ENCODE peak calls at places on chromosome 15, in six cellular contexts. Y is upper lobe of left lung, Z is K562, C is HepG2, T is A549, D is GM12878. F is an unnamed sample. For H3K4me1, the result is how much of the 10 kb centered on the place peaks cover.

GRCh38 chr15:72184165-72184811 is 13.3 kb downstream of the GRAMD2A start:
- ATAC-seq in Y (peak), Z (peak), C (peak), T (peak), D (no peak), F (peak)

GRCh38 chr15:33654859-33655258 is 313.4 kb upstream of the CHRM5 start:
- ATAC-seq in Y (no peak), Z (no peak), C (no peak), T (peak), D (no peak), F (no peak)

GRCh38 chr15:59413577-59413976 is 24.4 kb upstream of the FAM81A start:
- ATAC-seq in Y (no peak), Z (no peak), C (no peak), T (no peak), D (no peak), F (no peak)

GRCh38 chr15:84034831-84035753 is 200.5 kb upstream of the GOLGA6L4 start:
- ATAC-seq in Y (no peak), Z (peak), C (peak), T (peak), D (peak), F (no peak)

GRCh38 chr15:31255732-31256384 is 70.8 kb upstream of the KLF13 start:
- ATAC-seq in Y (no peak), Z (no peak), C (no peak), T (no peak), D (peak), F (no peak)

GRCh38 chr15:73951591-73951990 is 25.3 kb downstream of the LOXL1 start:
- ATAC-seq in Y (no peak), Z (no peak), C (peak), T (peak), D (no peak), F (no peak)

GRCh38 chr15:63283126-63283525 is 5.7 kb downstream of the APH1B start:
- ATAC-seq in Y (no peak), Z (peak), C (no peak), T (no peak), D (no peak), F (no peak)

GRCh38 chr15:74826911-74827310 is 484 bp downstream of the CPLX3 start:
- ATAC-seq in Y (no peak), Z (no peak), C (no peak), T (no peak), D (no peak), F (no peak)

GRCh38 chr15:70095387-70096214 is 2.1 kb downstream of the TLE3 start:
- ATAC-seq in Y (no peak), Z (peak), C (no peak), T (no peak), D (peak), F (no peak)

GRCh38 chr15:74505837-74506514 is 35.0 kb upstream of the ARID3B start:
- ATAC-seq in Y (no peak), Z (no peak), C (no peak), T (no peak), D (no peak), F (no peak)

GRCh38 chr15:52492132-52492531 is 36.5 kb downstream of the MYO5A start:
- ATAC-seq in Y (no peak), Z (no peak), C (no peak), T (no peak), D (no peak), F (no peak)

GRCh38 chr15:73794501-73795133 is 41.5 kb upstream of the INSYN1 start:
- ATAC-seq in Y (no peak), Z (peak), C (no peak), T (peak), D (no peak), F (no peak)

GRCh38 chr15:61227269-61228024 is 1.7 kb downstream of the RORA start:
- ATAC-seq in Y (no peak), Z (no peak), C (no peak), T (peak), D (no peak), F (peak)

GRCh38 chr15:45128971-45129639 is 574 bp downstream of the DUOXA1 start:
- ATAC-seq in Y (peak), Z (no peak), C (no peak), T (no peak), D (no peak), F (peak)

GRCh38 chr15:100732359-100733055 is 130.1 kb downstream of the ASB7 start:
- ATAC-seq in Y (no peak), Z (no peak), C (no peak), T (peak), D (no peak), F (no peak)

GRCh38 chr15:88918738-88919137 is 5.6 kb upstream of the MFGE8 start:
- ATAC-seq in Y (peak), Z (peak), C (no peak), T (peak), D (peak), F (peak)

GRCh38 chr15:81795899-81796298 is 249.9 kb downstream of the MEX3B start:
- ATAC-seq in Y (no peak), Z (no peak), C (no peak), T (no peak), D (no peak), F (no peak)

GRCh38 chr15:72491768-72492167 is 17.6 kb downstream of the ARIH1 start:
- ATAC-seq in Y (no peak), Z (peak), C (no peak), T (peak), D (peak), F (no peak)

GRCh38 chr15:68285243-68285980 is 7.9 kb downstream of the FEM1B start:
- ATAC-seq in Y (no peak), Z (no peak), C (peak), T (no peak), D (no peak), F (no peak)

GRCh38 chr15:53256457-53256856 is 466.3 kb upstream of the ONECUT1 start:
- ATAC-seq in Y (no peak), Z (no peak), C (no peak), T (no peak), D (no peak), F (no peak)

GRCh38 chr15:98746375-98746679 is 98.0 kb downstream of the IGF1R start:
- ATAC-seq in Y (no peak), Z (no peak), C (no peak), T (peak), D (no peak), F (no peak)

GRCh38 chr15:58506787-58507671 is 75.2 kb downstream of the LIPC start:
- ATAC-seq in Y (no peak), Z (peak), C (no peak), T (peak), D (no peak), F (no peak)

GRCh38 chr15:72532991-72533601 is 59.0 kb downstream of the ARIH1 start:
- ATAC-seq in Y (no peak), Z (peak), C (peak), T (peak), D (peak), F (no peak)

GRCh38 chr15:51649659-51650521 is 27.3 kb upstream of the DMXL2 start:
- ATAC-seq in Y (no peak), Z (peak), C (peak), T (peak), D (peak), F (no peak)

GRCh38 chr15:101710806-101711205 is 13.5 kb downstream of the TARS3 start:
- ATAC-seq in Y (no peak), Z (no peak), C (no peak), T (peak), D (no peak), F (no peak)

GRCh38 chr15:34367128-34368081 is at the start of gene LPCAT4:
- ATAC-seq in Y (peak), Z (peak), C (peak), T (peak), D (peak), F (peak)

GRCh38 chr15:77386626-77387025 is 33.3 kb downstream of the PEAK1 start:
- ATAC-seq in Y (no peak), Z (no peak), C (no peak), T (no peak), D (no peak), F (no peak)

GRCh38 chr15:32844118-32844711 is 126.4 kb downstream of the GREM1 start:
- ATAC-seq in Y (no peak), Z (peak), C (no peak), T (peak), D (peak), F (no peak)

GRCh38 chr15:40323953-40324937 is 753 bp downstream of the INAFM2 start:
- ATAC-seq in Y (no peak), Z (no peak), C (no peak), T (no peak), D (no peak), F (peak)

GRCh38 chr15:101540480-101541239 is 51.2 kb upstream of the PCSK6 start:
- ATAC-seq in Y (no peak), Z (peak), C (peak), T (peak), D (peak), F (peak)

GRCh38 chr15:90268415-90268814 is 2.9 kb downstream of the NGRN start:
- ATAC-seq in Y (no peak), Z (no peak), C (no peak), T (no peak), D (no peak), F (no peak)

GRCh38 chr15:90266485-90266884 is 1.0 kb downstream of the NGRN start:
- ATAC-seq in Y (no peak), Z (no peak), C (no peak), T (no peak), D (no peak), F (no peak)

GRCh38 chr15:90264649-90265048 is 823 bp upstream of the NGRN start:
- ATAC-seq in Y (no peak), Z (no peak), C (peak), T (peak), D (peak), F (no peak)

GRCh38 chr15:90266061-90266431 is 574 bp downstream of the NGRN start:
- ATAC-seq in Y (peak), Z (peak), C (peak), T (peak), D (peak), F (peak)

GRCh38 chr15:90265271-90266060 is at the start of gene NGRN:
- ATAC-seq in Y (peak), Z (peak), C (peak), T (peak), D (peak), F (peak)
- TF ChIP-seq EP300 in Y (no peak), Z (no peak), C (no peak), T (no peak), D (no peak), F (no peak)

GRCh38 chr15:92818658-92819311 is 81.3 kb upstream of the CHD2 start:
- ATAC-seq in Y (no peak), Z (peak), C (no peak), T (peak), D (no peak), F (no peak)
- H3K4me1 ChIP-seq in Y (under half), Z (under half), C (half or more), T (under half), D (under half), F (under half)

DNA sequence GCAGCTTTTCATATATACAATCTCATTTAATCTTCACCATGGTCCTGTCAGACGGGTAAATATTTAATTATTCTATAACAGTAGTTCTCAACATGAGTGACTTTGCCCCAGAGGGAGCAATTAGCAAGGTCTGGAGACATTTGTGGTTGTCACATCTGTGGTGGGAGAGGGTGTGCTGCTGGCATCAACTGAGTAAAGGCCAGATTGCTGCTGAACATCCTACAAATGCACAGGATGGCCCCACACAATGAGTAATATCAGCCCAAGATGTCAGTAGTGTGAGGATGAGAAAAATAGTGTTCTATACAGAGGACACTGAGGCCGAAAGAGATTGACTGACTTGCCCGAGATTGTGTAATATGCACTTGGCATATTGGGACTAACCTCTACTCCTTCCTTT is 156.0 kb downstream of the AGBL1 start:
- ATAC-seq in Y (no peak), Z (no peak), C (no peak), T (no peak), D (peak), F (no peak)
- TF ChIP-seq EP300 in Y (no peak), Z (no peak), C (no peak), T (no peak), D (no peak), F (no peak)

GRCh38 chr15:97072560-97072959 is 742.1 kb downstream of the NR2F2 start:
- ATAC-seq in Y (no peak), Z (no peak), C (no peak), T (no peak), D (peak), F (no peak)

GRCh38 chr15:97081666-97082226 is 751.2 kb downstream of the NR2F2 start:
- ATAC-seq in Y (no peak), Z (no peak), C (no peak), T (no peak), D (no peak), F (no peak)

GRCh38 chr15:97077930-97078329 is 747.4 kb downstream of the NR2F2 start:
- ATAC-seq in Y (no peak), Z (no peak), C (no peak), T (no peak), D (no peak), F (no peak)

GRCh38 chr15:97082835-97083234 is 752.3 kb downstream of the NR2F2 start:
- ATAC-seq in Y (no peak), Z (no peak), C (no peak), T (no peak), D (peak), F (no peak)

GRCh38 chr15:97078556-97078955 is 748.1 kb downstream of the NR2F2 start:
- ATAC-seq in Y (no peak), Z (no peak), C (no peak), T (no peak), D (peak), F (no peak)
- H3K4me1 ChIP-seq in Y (under half), Z (under half), C (under half), T (under half), D (under half), F (under half)

GRCh38 chr15:93250212-93250611 is 161.2 kb upstream of the RGMA start:
- ATAC-seq in Y (no peak), Z (no peak), C (no peak), T (no peak), D (no peak), F (no peak)

GRCh38 chr15:93245616-93246122 is 156.7 kb upstream of the RGMA start:
- ATAC-seq in Y (no peak), Z (no peak), C (no peak), T (peak), D (no peak), F (peak)

GRCh38 chr15:93249599-93249998 is 160.6 kb upstream of the RGMA start:
- ATAC-seq in Y (no peak), Z (no peak), C (no peak), T (no peak), D (no peak), F (no peak)

GRCh38 chr15:93246266-93247242 is 157.5 kb upstream of the RGMA start:
- ATAC-seq in Y (no peak), Z (no peak), C (no peak), T (peak), D (no peak), F (no peak)

GRCh38 chr15:93247466-93248121 is 158.6 kb upstream of the RGMA start:
- ATAC-seq in Y (no peak), Z (no peak), C (no peak), T (no peak), D (no peak), F (no peak)
- TF ChIP-seq EP300 in Y (no peak), Z (no peak), C (no peak), T (no peak), D (no peak), F (no peak)

GRCh38 chr15:48049736-48050135 is 71.1 kb upstream of the SLC24A5 start:
- ATAC-seq in Y (no peak), Z (no peak), C (no peak), T (no peak), D (no peak), F (no peak)
- H3K4me1 ChIP-seq in Y (under half), Z (under half), C (under half), T (under half), D (under half), F (under half)

GRCh38 chr15:55320963-55321362 is 1.9 kb downstream of the PIGB start:
- ATAC-seq in Y (no peak), Z (no peak), C (no peak), T (no peak), D (no peak), F (no peak)

GRCh38 chr15:55322452-55322851 is 3.4 kb downstream of the PIGB start:
- ATAC-seq in Y (no peak), Z (no peak), C (no peak), T (no peak), D (no peak), F (no peak)

GRCh38 chr15:55319537-55320325 is 709 bp downstream of the PIGB start:
- ATAC-seq in Y (no peak), Z (peak), C (no peak), T (no peak), D (peak), F (no peak)

GRCh38 chr15:55318588-55319494 is at the start of the genes PIGB and PIGBOS1:
- ATAC-seq in Y (peak), Z (peak), C (peak), T (peak), D (peak), F (peak)
- TF ChIP-seq EP300 in Y (no peak), Z (peak), C (no peak), T (no peak), D (no peak), F (no peak)

DNA sequence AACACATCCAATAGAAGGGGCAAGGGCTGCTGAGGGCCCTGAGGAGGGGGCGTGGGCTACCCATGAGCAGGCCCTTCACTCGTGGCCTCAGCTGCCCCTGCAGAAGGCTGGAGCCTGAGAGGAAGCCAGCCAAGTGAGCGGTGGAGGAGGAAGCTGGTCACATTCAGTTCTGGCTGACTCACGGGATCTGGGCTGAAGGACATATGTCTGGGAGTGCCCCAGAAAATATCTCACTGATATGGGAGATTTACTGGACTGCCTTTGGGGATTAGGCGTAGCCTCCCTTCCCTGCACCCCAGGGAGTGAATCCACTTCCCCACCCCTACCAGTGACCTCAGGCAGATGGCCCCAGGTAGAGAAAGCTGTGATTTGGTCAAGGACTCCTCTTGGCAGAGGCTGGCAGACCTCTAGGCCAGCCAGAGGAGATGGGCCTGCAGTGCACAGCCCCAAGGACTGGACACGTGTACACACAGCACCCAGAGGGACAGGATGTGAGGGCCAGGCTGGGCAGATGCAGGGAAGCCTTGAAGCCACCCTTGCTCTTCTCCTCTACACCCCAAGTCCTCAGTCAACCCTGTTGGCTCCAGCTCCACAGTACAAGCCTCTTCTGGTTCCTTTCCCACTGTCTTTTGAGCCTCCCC is 14.2 kb upstream of the ANKDD1A start:
- ATAC-seq in Y (peak), Z (peak), C (peak), T (peak), D (no peak), F (peak)
- H3K4me1 ChIP-seq in Y (half or more), Z (under half), C (half or more), T (under half), D (under half), F (half or more)

DNA sequence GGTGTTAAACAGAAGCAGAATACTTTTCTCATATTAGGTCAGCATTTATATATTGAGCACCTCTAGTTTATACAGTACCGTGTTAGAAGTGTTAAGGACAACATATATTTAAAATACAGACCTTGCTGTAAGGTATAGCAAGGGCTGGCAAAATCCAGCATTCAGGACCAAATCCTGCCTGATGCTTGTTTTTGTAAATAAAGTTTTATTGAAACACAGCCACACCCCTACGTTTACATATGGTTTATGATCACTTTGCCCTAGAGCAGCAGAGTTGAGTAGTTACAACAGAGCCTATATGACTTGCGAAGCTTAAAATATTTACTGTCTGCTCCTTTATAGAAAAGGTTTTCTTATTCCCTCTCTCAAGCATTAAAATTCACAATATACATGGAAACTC is 877.3 kb downstream of the MCTP2 start:
- ATAC-seq in Y (no peak), Z (no peak), C (no peak), T (no peak), D (no peak), F (no peak)
- TF ChIP-seq EP300 in Y (no peak), Z (no peak), C (no peak), T (no peak), D (no peak), F (no peak)

F was measured in gastroesophageal sphincter.